ENCODE peak calls at places on chromosomes 11 and 22, in seven cellular contexts. K is GM23248, B is astrocyte, R is MM.1S, V is fibroblast of lung, J is PC-3, T is endothelial cell of umbilical vein. H is an unnamed sample.
A peak's percentile ranks its signal among the peaks of the same experiment; 100 is the strongest.

GRCh38 chr22:19130959-19131684 is at the start of gene TSSK2:
- DNase-seq in B (no peak), J (no peak), R (no peak), T (no peak), V (no peak), K (no peak), H (no peak)

GRCh38 chr11:86632499-86633269 is 39.7 kb downstream of the ME3 start:
- DNase-seq in T (peak; percentile 96), B (peak; percentile 97), K (peak; percentile 99), V (peak; percentile 91), J (peak; percentile 92), R (no peak), H (peak; percentile 40)

GRCh38 chr22:20582520-20583361 is 75.3 kb downstream of the MED15 start:
- DNase-seq in V (no peak), K (no peak), T (no peak), B (no peak), J (no peak), R (no peak), H (no peak)

GRCh38 chr11:3121931-3122774 is 43.0 kb downstream of the OSBPL5 start:
- DNase-seq in J (no peak), B (no peak), R (no peak), T (no peak), V (no peak), K (no peak), H (no peak)

GRCh38 chr22:19195796-19196731 is 17.5 kb upstream of the SLC25A1 start:
- DNase-seq in J (no peak), V (no peak), K (no peak), B (no peak), T (no peak), R (no peak), H (no peak)

GRCh38 chr11:46413755-46414465 is 22.3 kb upstream of the CHRM4 start:
- DNase-seq in T (no peak), V (no peak), R (no peak), J (peak; percentile 74), B (no peak), K (no peak), H (no peak)

GRCh38 chr11:118789501-118790356 is 1.2 kb downstream of the DDX6 start:
- DNase-seq in B (peak; percentile 19), T (peak; percentile 65), V (peak; percentile 28), K (peak; percentile 60), J (peak; percentile 36), R (peak; percentile 65), H (no peak)

GRCh38 chr22:49996532-49997220 is 15.9 kb downstream of the IL17REL start:
- DNase-seq in V (no peak), K (no peak), R (no peak), T (no peak), B (no peak), J (no peak), H (no peak)

GRCh38 chr22:49934144-49934890 is 15.9 kb downstream of the CRELD2 start:
- DNase-seq in T (no peak), B (peak; percentile 44), R (no peak), J (peak; percentile 18), V (peak; percentile 47), K (peak; percentile 62), H (no peak)

GRCh38 chr11:88596786-88597185 is 259.2 kb upstream of the CTSC start:
- DNase-seq in K (peak; percentile 8), J (peak; percentile 60), B (no peak), R (no peak), T (no peak), V (no peak), H (no peak)

GRCh38 chr22:25092119-25092518 is 107.5 kb upstream of the CRYBB3 start:
- DNase-seq in R (no peak), B (no peak), V (no peak), T (no peak), J (no peak), K (no peak), H (no peak)

GRCh38 chr11:76233936-76234703 is 27.8 kb upstream of the WNT11 start:
- DNase-seq in K (peak; percentile 67), B (peak; percentile 30), R (peak; percentile 36), T (peak; percentile 9), V (peak; percentile 44), J (no peak), H (no peak)

GRCh38 chr22:30302810-30303138 is 13.5 kb upstream of the CASTOR1 start:
- DNase-seq in R (no peak), V (no peak), K (no peak), J (no peak), T (no peak), B (no peak), H (no peak)

GRCh38 chr11:5689551-5689983 is at the start of gene TRIM22:
- DNase-seq in R (peak; percentile 74), K (peak; percentile 88), J (no peak), T (peak; percentile 86), V (peak; percentile 62), B (peak; percentile 76), H (no peak)

GRCh38 chr22:49324527-49325491 is 502.9 kb downstream of the BRD1 start:
- DNase-seq in B (no peak), T (no peak), R (no peak), J (no peak), V (no peak), K (no peak), H (no peak)

GRCh38 chr11:129374993-129375721 is 491 bp upstream of the BARX2 start:
- DNase-seq in R (peak; percentile 96), K (peak; percentile 22), V (peak; percentile 9), J (peak; percentile 56), T (peak; percentile 9), B (no peak), H (no peak)
- TF ChIP-seq EZH2 in R (no peak), K (no peak), V (peak; percentile 76), J (no peak), T (peak; percentile 68), B (peak; percentile 71), H (peak; percentile 71)

DNA sequence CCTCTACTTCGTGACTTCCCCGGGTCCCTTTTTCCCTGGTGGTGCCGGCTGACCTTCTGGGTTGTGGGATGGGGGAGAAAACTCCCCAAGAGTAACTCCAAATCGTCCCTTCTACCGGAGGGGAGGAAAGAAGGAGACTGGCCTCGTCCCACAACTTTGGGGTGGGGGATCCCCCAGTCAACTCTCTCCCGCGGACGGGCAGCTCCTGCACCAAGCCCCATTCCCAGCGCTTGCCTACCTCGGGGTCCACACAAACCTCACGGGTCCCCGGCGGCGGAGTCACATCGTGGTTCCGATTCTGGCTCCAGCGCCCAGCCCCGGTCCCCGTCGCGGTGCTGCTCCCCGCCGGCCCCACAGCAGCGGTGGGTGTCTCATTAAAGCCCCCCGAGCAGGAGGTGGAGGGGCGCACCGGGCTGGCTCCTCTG is 317 bp downstream of the BDNF start:
- DNase-seq in B (no peak), J (no peak), K (peak; percentile 44), R (no peak), V (no peak), T (no peak), H (no peak)
- TF ChIP-seq EZH2 in B (no peak), J (no peak), K (no peak), R (no peak), V (no peak), T (no peak), H (no peak)

GRCh38 chr11:62546937-62547625 is 475 bp upstream of the AHNAK start:
- DNase-seq in J (peak; percentile 77), B (no peak), K (peak; percentile 86), V (peak; percentile 57), R (no peak), T (peak; percentile 56), H (no peak)
- TF ChIP-seq EZH2 in J (no peak), B (no peak), K (no peak), V (no peak), R (no peak), T (no peak), H (no peak)

DNA sequence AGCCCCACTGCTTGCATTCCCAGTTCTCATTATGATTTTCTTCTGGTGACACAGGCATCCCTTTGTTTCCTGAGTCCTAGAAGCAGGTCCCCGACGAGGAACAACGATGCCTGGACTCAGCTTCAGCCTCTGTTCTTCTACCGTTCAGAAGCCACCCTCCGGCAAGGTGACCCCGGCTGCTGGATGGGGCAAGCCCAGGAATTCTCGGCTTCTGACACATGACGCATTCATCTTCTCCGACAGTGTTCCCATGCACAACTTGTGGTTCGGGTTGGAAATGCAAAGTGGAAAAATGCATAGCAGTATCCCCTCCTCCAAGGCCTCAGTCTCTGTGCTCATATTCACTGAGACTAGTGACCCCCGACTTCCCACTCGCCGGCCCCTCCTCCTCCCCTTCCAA is 70.1 kb upstream of the NTM start:
- DNase-seq in V (no peak), J (no peak), K (peak; percentile 16), T (no peak), B (peak; percentile 26), R (no peak), H (no peak)
- TF ChIP-seq EZH2 in V (no peak), J (no peak), K (no peak), T (no peak), B (no peak), R (no peak), H (no peak)

DNA sequence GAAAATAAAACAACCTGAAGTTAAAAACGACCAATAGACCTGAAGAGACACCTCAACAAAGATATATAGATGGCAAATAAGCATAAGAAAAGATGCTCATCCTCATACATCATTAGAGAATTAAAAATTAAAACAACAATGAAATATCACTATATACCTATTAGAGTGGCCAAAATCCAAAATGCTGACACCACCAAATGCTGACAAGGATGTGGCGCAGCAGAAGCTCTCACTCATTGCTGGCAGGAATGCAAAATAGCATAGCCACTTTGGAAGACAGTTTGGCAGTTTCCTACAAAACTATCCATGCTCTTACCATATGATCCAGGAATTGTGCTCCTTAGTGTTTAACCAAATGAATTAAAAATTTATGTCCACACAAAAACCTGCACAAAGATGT is 55.0 kb upstream of the APOA1 start:
- DNase-seq in T (no peak), J (no peak), B (no peak), K (no peak), V (no peak), R (no peak), H (no peak)
- TF ChIP-seq EZH2 in T (no peak), J (no peak), B (no peak), K (no peak), V (no peak), R (no peak), H (no peak)